ENCODE peak calls at places on chromosome 10, in five cellular contexts. Z is HepG2, B is SK-N-SH, Y is K562, N is GM12878. W is an unnamed sample.

GRCh38 chr10:69405221-69405620 is 11.5 kb downstream of the TACR2 start:
- DNase-seq in Z (no peak), B (no peak), Y (no peak), N (no peak), W (no peak)

GRCh38 chr10:48564466-48565150 is 40.3 kb downstream of the ARHGAP22 start:
- DNase-seq in Z (no peak), B (no peak), Y (no peak), N (no peak), W (no peak)

GRCh38 chr10:100939763-100940344 is 27.1 kb downstream of the SLF2 start:
- DNase-seq in Z (no peak), B (no peak), Y (no peak), N (no peak), W (no peak)

GRCh38 chr10:124320778-124321432 is 97.8 kb downstream of the OAT start:
- DNase-seq in Z (no peak), B (no peak), Y (no peak), N (no peak), W (no peak)

GRCh38 chr10:17098012-17098411 is 31.6 kb downstream of the CUBN start:
- DNase-seq in Z (no peak), B (no peak), Y (no peak), N (no peak), W (no peak)

GRCh38 chr10:83983578-83984255 is 155.6 kb upstream of the GHITM start:
- DNase-seq in Z (peak), B (no peak), Y (peak), N (no peak), W (peak)

GRCh38 chr10:44706745-44707144 is 204.4 kb upstream of the TMEM72 start:
- DNase-seq in Z (no peak), B (no peak), Y (no peak), N (no peak), W (peak)

GRCh38 chr10:29714096-29714874 is 79.5 kb upstream of the SVIL start:
- DNase-seq in Z (no peak), B (no peak), Y (no peak), N (no peak), W (peak)

GRCh38 chr10:86635402-86635801 is 18.9 kb upstream of the OPN4 start:
- DNase-seq in Z (no peak), B (no peak), Y (no peak), N (no peak), W (no peak)

GRCh38 chr10:6351540-6351939 is 148.8 kb downstream of the PFKFB3 start:
- DNase-seq in Z (no peak), B (no peak), Y (no peak), N (no peak), W (no peak)

GRCh38 chr10:129952771-129953489 is 11.1 kb downstream of the EBF3 start:
- DNase-seq in Z (no peak), B (no peak), Y (no peak), N (no peak), W (no peak)

GRCh38 chr10:77387247-77387646 is 250.4 kb downstream of the KCNMA1 start:
- DNase-seq in Z (no peak), B (no peak), Y (no peak), N (no peak), W (no peak)

GRCh38 chr10:16949806-16950205 is 132.6 kb upstream of the RSU1 start:
- DNase-seq in Z (no peak), B (no peak), Y (no peak), N (no peak), W (no peak)

GRCh38 chr10:63633677-63634487 is 112.7 kb downstream of the REEP3 start:
- DNase-seq in Z (peak), B (peak), Y (peak), N (no peak), W (peak)

GRCh38 chr10:3527144-3527543 is 257.9 kb downstream of the KLF6 start:
- DNase-seq in Z (no peak), B (no peak), Y (no peak), N (no peak), W (no peak)

GRCh38 chr10:76397210-76397881 is 965.9 kb downstream of the LRMDA start:
- DNase-seq in Z (no peak), B (no peak), Y (no peak), N (no peak), W (no peak)

GRCh38 chr10:18010050-18010449 is 58.3 kb downstream of the SLC39A12 start:
- DNase-seq in Z (no peak), B (no peak), Y (no peak), N (no peak), W (no peak)

GRCh38 chr10:49666054-49666453 is 13.4 kb upstream of the C10orf53 start:
- DNase-seq in Z (no peak), B (no peak), Y (no peak), N (no peak), W (no peak)

GRCh38 chr10:21720090-21720489 is 186.1 kb downstream of the MLLT10 start:
- DNase-seq in Z (no peak), B (no peak), Y (no peak), N (no peak), W (no peak)

GRCh38 chr10:70733051-70733450 is 52.1 kb downstream of the TBATA start:
- DNase-seq in Z (no peak), B (no peak), Y (no peak), N (no peak), W (no peak)

GRCh38 chr10:80191589-80192270 is 13.6 kb downstream of the ANXA11 start:
- DNase-seq in Z (no peak), B (no peak), Y (no peak), N (no peak), W (no peak)

GRCh38 chr10:96632974-96633373 is 46.2 kb upstream of the TM9SF3 start:
- DNase-seq in Z (no peak), B (no peak), Y (no peak), N (no peak), W (no peak)

GRCh38 chr10:30786131-30786530 is 156.6 kb upstream of the LYZL2 start:
- DNase-seq in Z (no peak), B (no peak), Y (no peak), N (no peak), W (no peak)

GRCh38 chr10:132516771-132517725 is 20.5 kb upstream of the INPP5A start:
- DNase-seq in Z (peak), B (peak), Y (peak), N (no peak), W (no peak)

GRCh38 chr10:24444337-24444736 is 235.4 kb downstream of the KIAA1217 start:
- DNase-seq in Z (no peak), B (no peak), Y (no peak), N (no peak), W (no peak)

GRCh38 chr10:25047902-25048301 is 31.5 kb downstream of the THNSL1 start:
- DNase-seq in Z (no peak), B (no peak), Y (no peak), N (no peak), W (no peak)

GRCh38 chr10:77463967-77464745 is 173.5 kb downstream of the KCNMA1 start:
- DNase-seq in Z (no peak), B (no peak), Y (no peak), N (no peak), W (no peak)

GRCh38 chr10:89516149-89516832 is 19.1 kb downstream of the SLC16A12 start:
- DNase-seq in Z (no peak), B (no peak), Y (no peak), N (no peak), W (no peak)

GRCh38 chr10:103859161-103860141 is 4.1 kb upstream of the SH3PXD2A start:
- DNase-seq in Z (peak), B (peak), Y (peak), N (peak), W (peak)

GRCh38 chr10:25174461-25175230 is at the start of gene GPR158:
- DNase-seq in Z (peak), B (peak), Y (peak), N (no peak), W (peak)

GRCh38 chr10:132689721-132690360 is 96.1 kb downstream of the NKX6-2 start:
- DNase-seq in Z (no peak), B (no peak), Y (no peak), N (no peak), W (no peak)

GRCh38 chr10:114821915-114822770 is 563 bp downstream of the FHIP2A start:
- DNase-seq in Z (peak), B (peak), Y (peak), N (no peak), W (no peak)

GRCh38 chr10:48439031-48439430 is 132.6 kb downstream of the MAPK8 start:
- DNase-seq in Z (no peak), B (no peak), Y (no peak), N (no peak), W (no peak)

GRCh38 chr10:79192677-79193003 is 123.9 kb downstream of the ZMIZ1 start:
- DNase-seq in Z (no peak), B (no peak), Y (no peak), N (no peak), W (no peak)

GRCh38 chr10:81905161-81905560 is 30.2 kb downstream of the NRG3 start:
- DNase-seq in Z (no peak), B (no peak), Y (no peak), N (no peak), W (no peak)

GRCh38 chr10:118557946-118558345 is 37.5 kb downstream of the PRLHR start:
- DNase-seq in Z (no peak), B (no peak), Y (no peak), N (no peak), W (no peak)

GRCh38 chr10:98138031-98138430 is 3.6 kb downstream of the R3HCC1L start:
- DNase-seq in Z (no peak), B (no peak), Y (no peak), N (no peak), W (no peak)
- TF ChIP-seq ZBTB33 in Z (no peak), B (no peak), Y (no peak), N (no peak), W (no peak)

GRCh38 chr10:127908106-127908957 is 1.4 kb downstream of the PTPRE start:
- DNase-seq in Z (peak), B (no peak), Y (no peak), N (no peak), W (peak)
- TF ChIP-seq ZBTB33 in Z (no peak), B (no peak), Y (no peak), N (no peak), W (no peak)

GRCh38 chr10:93028881-93029280 is 31.7 kb upstream of the CYP26C1 start:
- DNase-seq in Z (no peak), B (no peak), Y (no peak), N (no peak), W (peak)
- TF ChIP-seq ZBTB33 in Z (no peak), B (no peak), Y (no peak), N (no peak), W (no peak)

DNA sequence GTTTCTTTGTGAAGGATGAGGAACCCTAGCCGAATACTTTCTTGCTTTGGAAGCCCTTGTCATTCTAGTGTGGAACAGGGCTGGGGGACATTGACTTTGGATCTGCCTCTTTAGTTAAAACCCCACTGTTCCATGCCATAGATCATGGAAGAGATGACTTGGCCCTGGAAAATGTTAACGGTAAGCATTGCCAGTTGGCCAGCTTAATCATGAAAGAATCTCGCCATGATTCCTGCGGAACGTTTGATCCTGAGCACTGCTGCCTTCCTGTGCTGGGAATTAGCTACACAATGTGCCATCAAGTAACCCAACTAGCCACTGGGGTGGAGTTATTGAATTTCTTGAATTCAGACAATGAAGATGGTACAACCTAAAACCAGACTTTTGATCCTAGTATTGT is 177.6 kb upstream of the FZD8 start:
- DNase-seq in Z (no peak), B (no peak), Y (no peak), N (no peak), W (no peak)
- TF ChIP-seq ZBTB33 in Z (no peak), B (no peak), Y (no peak), N (no peak), W (no peak)

GRCh38 chr10:102645741-102646609 is 1.7 kb downstream of the TRIM8 start:
- DNase-seq in Z (peak), B (peak), Y (peak), N (peak), W (peak)

GRCh38 chr10:102644646-102645387 is 538 bp downstream of the TRIM8 start:
- DNase-seq in Z (peak), B (peak), Y (peak), N (no peak), W (peak)

GRCh38 chr10:102644066-102644645 is at the start of gene TRIM8:
- DNase-seq in Z (peak), B (peak), Y (peak), N (no peak), W (no peak)

GRCh38 chr10:102646610-102647432 is 2.5 kb downstream of the TRIM8 start:
- DNase-seq in Z (no peak), B (peak), Y (no peak), N (no peak), W (peak)

DNA sequence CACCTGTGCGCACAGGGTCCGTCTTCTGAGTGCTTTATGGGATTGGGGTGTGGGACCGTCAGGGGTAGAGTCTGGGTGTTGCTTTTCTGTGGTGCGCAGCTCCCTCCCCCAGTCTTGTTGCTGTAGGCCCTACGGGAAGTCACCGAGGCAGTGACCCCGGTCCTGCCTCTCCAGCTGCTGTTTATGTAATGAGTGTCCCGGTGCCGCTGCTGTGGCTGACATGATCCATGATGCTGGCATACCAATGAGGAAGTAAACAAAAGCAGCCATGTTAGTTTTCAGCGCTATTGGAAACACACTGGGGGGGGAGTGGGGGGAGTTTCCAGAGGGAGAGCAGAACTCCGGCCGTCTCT is 1.1 kb downstream of the TRIM8 start:
- DNase-seq in Z (peak), B (peak), Y (no peak), N (no peak), W (peak)
- TF ChIP-seq ZBTB33 in Z (no peak), B (no peak), Y (no peak), N (no peak), W (no peak)

GRCh38 chr10:74825371-74826141 is 844 bp upstream of the KAT6B start:
- DNase-seq in Z (no peak), B (peak), Y (no peak), N (no peak), W (no peak)
- TF ChIP-seq ZBTB33 in Z (no peak), B (no peak), Y (no peak), N (no peak), W (no peak)

W was measured in HCT116.